ENCODE peak calls at places on chromosomes 5 and 9, in six cellular contexts. T is fibroblast of mammary gland, K is SK-N-SH, I is left ventricle myocardium inferior, Q is cardiac muscle cell, X is AG09309. R is an unnamed sample.

GRCh38 chr5:2910401-2911175 is 159.1 kb upstream of the IRX2 start:
- DNase-seq in T (no peak), K (no peak), I (no peak), Q (no peak), X (no peak), R (no peak)

GRCh38 chr5:133662578-133662977 is 50.2 kb upstream of the FSTL4 start:
- DNase-seq in T (no peak), K (no peak), I (no peak), Q (no peak), X (no peak), R (no peak)

GRCh38 chr9:114278881-114279570 is 43.9 kb upstream of the ORM1 start:
- DNase-seq in T (peak), K (no peak), I (peak), Q (peak), X (no peak), R (no peak)

GRCh38 chr5:65475336-65475735 is 6.4 kb downstream of the ADAMTS6 start:
- DNase-seq in T (no peak), K (no peak), I (no peak), Q (no peak), X (no peak), R (no peak)

GRCh38 chr9:127395491-127396252 is 1.3 kb upstream of the SLC2A8 start:
- DNase-seq in T (no peak), K (no peak), I (no peak), Q (no peak), X (no peak), R (no peak)

GRCh38 chr5:68074048-68074632 is 141.4 kb upstream of the PIK3R1 start:
- DNase-seq in T (peak), K (no peak), I (no peak), Q (peak), X (no peak), R (peak)

GRCh38 chr9:16524823-16525222 is 345.6 kb downstream of the BNC2 start:
- DNase-seq in T (no peak), K (no peak), I (no peak), Q (no peak), X (no peak), R (no peak)

GRCh38 chr5:154860123-154860522 is 1.7 kb downstream of the CNOT8 start:
- DNase-seq in T (peak), K (no peak), I (no peak), Q (peak), X (peak), R (peak)

GRCh38 chr5:147552897-147553296 is 43.0 kb upstream of the DPYSL3 start:
- DNase-seq in T (no peak), K (peak), I (no peak), Q (no peak), X (no peak), R (no peak)

GRCh38 chr5:86757824-86758223 is 140.1 kb downstream of the COX7C start:
- DNase-seq in T (no peak), K (no peak), I (no peak), Q (peak), X (no peak), R (peak)

GRCh38 chr5:38941912-38942311 is 96.1 kb downstream of the OSMR start:
- DNase-seq in T (no peak), K (no peak), I (no peak), Q (no peak), X (no peak), R (no peak)

GRCh38 chr5:122882836-122883235 is 37.4 kb downstream of the SNX24 start:
- DNase-seq in T (peak), K (no peak), I (no peak), Q (peak), X (no peak), R (no peak)

GRCh38 chr5:67058998-67059746 is 137.4 kb downstream of the CD180 start:
- DNase-seq in T (no peak), K (no peak), I (no peak), Q (no peak), X (no peak), R (no peak)
- TF ChIP-seq CTCF in T (no peak), K (no peak), I (peak), Q (peak), X (no peak), R (no peak)

DNA sequence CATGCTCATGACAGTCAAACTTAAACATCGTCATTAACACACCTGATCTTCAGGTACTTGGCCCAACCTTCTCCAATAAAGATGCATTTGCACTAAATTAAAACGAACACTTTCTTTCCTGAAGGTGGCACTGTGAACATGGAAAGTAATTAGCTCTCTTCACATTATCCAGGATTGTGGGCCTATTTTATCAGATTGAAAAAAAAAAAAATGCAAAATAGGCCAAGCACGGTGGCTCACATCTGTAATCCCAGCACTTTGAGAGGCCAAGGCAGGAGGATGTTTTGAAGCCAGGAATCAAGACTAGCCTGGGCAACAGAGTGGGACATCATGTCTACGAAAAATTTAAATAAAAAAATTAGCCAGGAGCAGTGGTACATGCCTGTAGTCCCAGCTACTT is 14.4 kb upstream of the CDC20B start:
- DNase-seq in T (no peak), K (no peak), I (no peak), Q (peak), X (no peak), R (peak)
- TF ChIP-seq CTCF in T (no peak), K (peak), I (no peak), Q (peak), X (peak), R (no peak)

DNA sequence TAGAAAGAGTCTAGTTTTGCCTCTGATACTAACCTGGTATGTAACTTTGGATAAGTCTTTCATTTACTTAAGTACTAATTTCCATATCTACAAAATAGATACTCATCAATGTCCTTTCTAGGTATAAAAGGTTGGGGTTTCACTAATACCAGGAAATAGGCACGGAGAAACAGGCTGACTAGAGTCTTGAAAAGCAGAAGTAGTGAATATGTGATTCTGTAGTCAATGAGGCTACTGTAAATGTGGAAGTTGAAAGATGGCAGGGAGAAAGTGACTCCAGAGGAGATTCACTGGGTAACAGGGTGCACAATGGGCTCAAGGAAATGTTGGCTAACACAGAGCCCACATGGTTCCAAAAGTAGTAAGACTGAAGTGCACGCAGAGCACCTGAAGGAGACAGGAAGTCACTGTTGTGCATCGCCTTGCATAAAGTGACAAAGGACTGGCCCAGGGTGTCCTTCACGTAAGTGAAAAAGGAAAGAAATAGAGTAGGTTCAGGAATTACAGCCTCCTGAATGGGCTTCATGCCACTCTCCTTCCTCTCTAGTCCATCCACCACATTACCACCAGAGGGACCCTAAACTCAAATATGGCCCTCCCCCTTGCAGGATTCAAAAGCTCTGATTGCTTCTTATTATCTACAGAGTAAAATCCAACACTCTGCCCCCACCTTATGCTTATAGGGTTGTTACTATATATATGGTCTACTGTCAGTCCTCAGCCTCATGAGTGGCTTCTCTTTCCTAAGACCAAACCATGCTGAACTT is 288.0 kb upstream of the SMARCA2 start:
- DNase-seq in T (no peak), K (peak), I (no peak), Q (no peak), X (no peak), R (no peak)
- TF ChIP-seq CTCF in T (peak), K (no peak), I (no peak), Q (no peak), X (no peak), R (no peak)

GRCh38 chr9:70135176-70135575 is 91.5 kb downstream of the MAMDC2 start:
- DNase-seq in T (no peak), K (no peak), I (no peak), Q (no peak), X (no peak), R (no peak)
- TF ChIP-seq CTCF in T (no peak), K (peak), I (no peak), Q (no peak), X (peak), R (no peak)

GRCh38 chr9:4366649-4367330 is 66.9 kb upstream of the GLIS3 start:
- DNase-seq in T (peak), K (peak), I (no peak), Q (peak), X (no peak), R (peak)
- TF ChIP-seq CTCF in T (peak), K (peak), I (peak), Q (peak), X (peak), R (peak)

GRCh38 chr5:103254921-103255320 is 3.6 kb upstream of the MACIR start:
- DNase-seq in T (no peak), K (no peak), I (no peak), Q (no peak), X (no peak), R (no peak)
- TF ChIP-seq CTCF in T (no peak), K (no peak), I (no peak), Q (no peak), X (no peak), R (no peak)

DNA sequence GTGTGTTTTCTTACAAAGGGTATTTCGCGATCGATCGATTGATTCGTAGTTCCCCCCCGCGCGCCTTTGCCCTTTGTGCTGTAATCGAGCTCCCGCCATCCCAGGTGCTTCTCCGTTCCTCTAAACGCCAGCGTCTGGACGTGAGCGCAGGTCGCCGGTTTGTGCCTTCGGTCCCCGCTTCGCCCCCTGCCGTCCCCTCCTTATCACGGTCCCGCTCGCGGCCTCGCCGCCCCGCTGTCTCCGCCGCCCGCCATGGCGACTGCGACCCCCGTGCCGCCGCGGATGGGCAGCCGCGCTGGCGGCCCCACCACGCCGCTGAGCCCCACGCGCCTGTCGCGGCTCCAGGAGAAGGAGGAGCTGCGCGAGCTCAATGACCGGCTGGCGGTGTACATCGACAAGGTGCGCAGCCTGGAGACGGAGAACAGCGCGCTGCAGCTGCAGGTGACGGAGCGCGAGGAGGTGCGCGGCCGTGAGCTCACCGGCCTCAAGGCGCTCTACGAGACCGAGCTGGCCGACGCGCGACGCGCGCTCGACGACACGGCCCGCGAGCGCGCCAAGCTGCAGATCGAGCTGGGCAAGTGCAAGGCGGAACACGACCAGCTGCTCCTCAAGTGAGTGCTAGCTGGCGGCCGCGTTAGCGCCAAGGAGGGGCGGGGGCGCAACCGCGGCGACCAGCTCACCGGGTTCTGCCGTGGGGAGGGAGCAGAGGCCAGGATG is 479 bp downstream of the LMNB1 start:
- DNase-seq in T (peak), K (peak), I (peak), Q (peak), X (no peak), R (peak)
- TF ChIP-seq CTCF in T (no peak), K (no peak), I (peak), Q (peak), X (peak), R (no peak)

R was measured in Calu3.